ENCODE peak calls at places on chromosomes 6 and 20, in seven cellular contexts. G is NCI-H510A; K is germinal center; V is stimulated activated CD4-positive, alpha-beta T cell treated with anti-CD3 and anti-CD28 coated beads, Interleukin-4, amount 100 ng/mL, for 24 hours; A is M059J; Q is fibroblast of villous mesenchyme; B is stimulated activated naive CD8-positive, alpha-beta T cell treated with anti-CD3 and anti-CD28 coated beads, Interleukin-15, Interleukin-2, amounts not matched to agents 100 U/mL and 50 U/mL, for 24 hours. N is an unnamed sample.

GRCh38 chr20:5033566-5033965 is 32.3 kb upstream of the SLC23A2 start:
- DNase-seq in G (no peak), K (no peak), V (no peak), A (peak), Q (peak), B (no peak), N (peak)

GRCh38 chr6:47161176-47161687 is 119.1 kb upstream of the ADGRF1 start:
- DNase-seq in G (no peak), K (no peak), V (no peak), A (peak), Q (no peak), B (no peak), N (peak)

GRCh38 chr20:1281279-1282057 is 15.4 kb downstream of the SNPH start:
- DNase-seq in G (peak), K (no peak), V (no peak), A (no peak), Q (no peak), B (peak), N (no peak)

GRCh38 chr6:135555550-135555949 is 58.0 kb upstream of the AHI1 start:
- DNase-seq in G (no peak), K (peak), V (no peak), A (no peak), Q (no peak), B (no peak), N (no peak)

GRCh38 chr6:12249516-12250394 is 40.4 kb upstream of the EDN1 start:
- DNase-seq in G (no peak), K (no peak), V (no peak), A (peak), Q (no peak), B (no peak), N (no peak)

GRCh38 chr6:19879663-19880062 is 42.5 kb downstream of the ID4 start:
- DNase-seq in G (peak), K (no peak), V (no peak), A (peak), Q (no peak), B (no peak), N (no peak)

GRCh38 chr6:5337573-5337972 is 76.3 kb downstream of the FARS2 start:
- DNase-seq in G (no peak), K (no peak), V (no peak), A (peak), Q (peak), B (no peak), N (peak)

GRCh38 chr20:35665949-35666288 is 1.2 kb upstream of the CPNE1 start:
- DNase-seq in G (no peak), K (no peak), V (no peak), A (no peak), Q (no peak), B (no peak), N (no peak)

GRCh38 chr6:70956451-70957283 is at the start of gene B3GAT2:
- DNase-seq in G (no peak), K (no peak), V (no peak), A (no peak), Q (peak), B (peak), N (peak)

GRCh38 chr6:31706599-31706998 is at the start of gene LY6G6F:
- DNase-seq in G (no peak), K (no peak), V (no peak), A (no peak), Q (no peak), B (no peak), N (no peak)

GRCh38 chr20:62636446-62636845 is 5.9 kb upstream of the SLCO4A1 start:
- DNase-seq in G (no peak), K (no peak), V (no peak), A (no peak), Q (peak), B (no peak), N (no peak)

GRCh38 chr20:10807013-10807412 is 133.2 kb upstream of the JAG1 start:
- DNase-seq in G (no peak), K (no peak), V (no peak), A (no peak), Q (no peak), B (no peak), N (no peak)

GRCh38 chr6:138105446-138105845 is 1.8 kb downstream of the PERP start:
- DNase-seq in G (no peak), K (no peak), V (no peak), A (no peak), Q (no peak), B (no peak), N (no peak)

GRCh38 chr6:38021571-38021970 is 202.0 kb downstream of the ZFAND3 start:
- DNase-seq in G (no peak), K (no peak), V (no peak), A (no peak), Q (no peak), B (no peak), N (no peak)

GRCh38 chr6:132937466-132937906 is 123.1 kb downstream of the RPS12 start:
- DNase-seq in G (no peak), K (peak), V (no peak), A (peak), Q (peak), B (peak), N (peak)

GRCh38 chr20:35000311-35000921 is 44.7 kb downstream of the MYH7B start:
- DNase-seq in G (no peak), K (peak), V (no peak), A (no peak), Q (no peak), B (no peak), N (no peak)

GRCh38 chr6:27867051-27867940 is 44.9 kb downstream of the OR2B2 start:
- DNase-seq in G (no peak), K (peak), V (peak), A (peak), Q (peak), B (peak), N (peak)

GRCh38 chr6:116605935-116606334 is 10.3 kb upstream of the RSPH4A start:
- DNase-seq in G (no peak), K (no peak), V (no peak), A (no peak), Q (no peak), B (no peak), N (no peak)

GRCh38 chr6:45462190-45463134 is 84.7 kb upstream of the SUPT3H start:
- DNase-seq in G (no peak), K (no peak), V (no peak), A (no peak), Q (no peak), B (no peak), N (no peak)

GRCh38 chr6:131258816-131259476 is 123.7 kb downstream of the AKAP7 start:
- DNase-seq in G (no peak), K (no peak), V (no peak), A (peak), Q (peak), B (no peak), N (no peak)

GRCh38 chr20:23332467-23332866 is 18.1 kb upstream of the NXT1 start:
- DNase-seq in G (no peak), K (no peak), V (no peak), A (no peak), Q (no peak), B (no peak), N (no peak)

GRCh38 chr6:124961784-124962611 is at the start of gene RNF217:
- DNase-seq in G (peak), K (peak), V (no peak), A (peak), Q (peak), B (peak), N (peak)

GRCh38 chr6:156826290-156826955 is 49.2 kb downstream of the ARID1B start:
- DNase-seq in G (no peak), K (no peak), V (no peak), A (no peak), Q (no peak), B (no peak), N (no peak)

GRCh38 chr20:43799150-43799711 is 72.4 kb upstream of the GTSF1L start:
- DNase-seq in G (no peak), K (no peak), V (no peak), A (peak), Q (no peak), B (no peak), N (peak)

GRCh38 chr6:3808759-3809514 is 40.2 kb upstream of the FAM50B start:
- DNase-seq in G (no peak), K (no peak), V (no peak), A (peak), Q (peak), B (no peak), N (peak)

GRCh38 chr6:20455175-20456075 is 53.7 kb downstream of the E2F3 start:
- DNase-seq in G (no peak), K (no peak), V (no peak), A (peak), Q (peak), B (no peak), N (peak)

GRCh38 chr20:59820204-59821041 is 113.0 kb downstream of the SYCP2 start:
- DNase-seq in G (peak), K (no peak), V (no peak), A (peak), Q (no peak), B (no peak), N (no peak)